ENCODE peak calls at places on chromosomes 1 and 21, in eight cellular contexts. A is lower leg skin; O is AG08396; X is GM06990; T is Panc1; B is DMS 273 treated with DMSO at 0.1 percent for 48 hours; L is stimulated activated CD8-positive, alpha-beta memory T cell treated with anti-CD3 and anti-CD28 coated beads, Interleukin-12 subunit alpha, Interleukin-12 subunit beta, amount 100 ng/mL, for 1 hour; U is activated naive CD4-positive, alpha-beta T cell treated with anti-CD3 and anti-CD28 coated beads, Interleukin-2, amount 50 U/mL, for 16 hours. K is an unnamed sample.

GRCh38 chr21:23014021-23014420 is 2015.8 kb downstream of the NCAM2 start:
- DNase-seq in A (no peak), O (no peak), X (no peak), T (no peak), B (no peak), L (no peak), U (no peak), K (no peak)

GRCh38 chr1:66758247-66758755 is 6.0 kb downstream of the DYNLT5 start:
- DNase-seq in A (no peak), O (no peak), X (peak), T (no peak), B (peak), L (no peak), U (no peak), K (no peak)

GRCh38 chr1:214581785-214582184 is 21.2 kb upstream of the CENPF start:
- DNase-seq in A (peak), O (peak), X (no peak), T (peak), B (peak), L (no peak), U (no peak), K (no peak)

GRCh38 chr1:90591970-90592356 is 125.1 kb downstream of the BARHL2 start:
- DNase-seq in A (no peak), O (no peak), X (no peak), T (no peak), B (no peak), L (no peak), U (no peak), K (no peak)

GRCh38 chr1:62735491-62736171 is 47.4 kb upstream of the DOCK7 start:
- DNase-seq in A (no peak), O (no peak), X (no peak), T (no peak), B (no peak), L (no peak), U (no peak), K (no peak)

GRCh38 chr1:25641931-25642611 is 25.5 kb downstream of the MAN1C1 start:
- DNase-seq in A (peak), O (peak), X (no peak), T (no peak), B (no peak), L (no peak), U (no peak), K (peak)

GRCh38 chr1:66761273-66761672 is 9.0 kb downstream of the DYNLT5 start:
- DNase-seq in A (no peak), O (no peak), X (no peak), T (no peak), B (no peak), L (no peak), U (no peak), K (no peak)

GRCh38 chr1:83102630-83103071 is 896.3 kb downstream of the TTLL7 start:
- DNase-seq in A (no peak), O (peak), X (peak), T (no peak), B (no peak), L (no peak), U (no peak), K (no peak)

GRCh38 chr21:34771512-34772028 is 102.8 kb downstream of the CLIC6 start:
- DNase-seq in A (no peak), O (no peak), X (no peak), T (peak), B (no peak), L (no peak), U (no peak), K (no peak)

GRCh38 chr1:71693581-71693980 is 588.8 kb downstream of the NEGR1 start:
- DNase-seq in A (no peak), O (no peak), X (no peak), T (no peak), B (peak), L (no peak), U (no peak), K (no peak)

GRCh38 chr21:33657124-33657842 is 15.0 kb downstream of the ITSN1 start:
- DNase-seq in A (no peak), O (no peak), X (no peak), T (no peak), B (no peak), L (no peak), U (no peak), K (no peak)

GRCh38 chr1:95013948-95014574 is 58.7 kb downstream of the ALG14 start:
- DNase-seq in A (no peak), O (no peak), X (no peak), T (no peak), B (no peak), L (no peak), U (no peak), K (no peak)

GRCh38 chr1:99808391-99809115 is 41.6 kb upstream of the AGL start:
- DNase-seq in A (peak), O (peak), X (peak), T (peak), B (peak), L (peak), U (no peak), K (peak)

GRCh38 chr1:94773296-94773809 is 46.8 kb upstream of the SLC44A3 start:
- DNase-seq in A (no peak), O (no peak), X (no peak), T (no peak), B (no peak), L (no peak), U (no peak), K (no peak)

K was measured in central memory CD4-positive, alpha-beta T cell.